ENCODE peak calls at places on chromosomes 7 and 10, in seven cellular contexts. H is IMR-90, F is mesendoderm, U is neuronal stem cell, P is mesenchymal stem cell, J is H1, E is trophoblast cell. N is an unnamed sample.

GRCh38 chr10:78706986-78707500 is 361.7 kb upstream of the ZMIZ1 start:
- DNase-seq in H (no peak), J (no peak), E (no peak), F (no peak), U (no peak), P (no peak), N (no peak)

GRCh38 chr7:143901360-143901709 is 641 bp downstream of the TCAF1 start:
- DNase-seq in J (no peak), H (peak), E (no peak), P (no peak), U (peak), F (no peak), N (no peak)

GRCh38 chr10:15265558-15265957 is 97.1 kb upstream of the NMT2 start:
- DNase-seq in J (no peak), F (peak), P (no peak), U (no peak), E (no peak), H (no peak), N (no peak)

GRCh38 chr10:108862691-108863350 is 1060.5 kb downstream of the XPNPEP1 start:
- DNase-seq in P (peak), U (no peak), F (no peak), J (no peak), E (no peak), H (peak), N (no peak)

GRCh38 chr10:34598972-34599371 is 216.1 kb downstream of the PARD3 start:
- DNase-seq in F (no peak), E (no peak), U (no peak), P (peak), H (peak), J (no peak), N (no peak)

GRCh38 chr7:110283056-110283455 is 807.9 kb upstream of the LRRN3 start:
- DNase-seq in H (no peak), F (peak), E (no peak), U (no peak), P (no peak), J (no peak), N (no peak)

GRCh38 chr7:156094350-156095146 is 282.3 kb upstream of the SHH start:
- DNase-seq in P (no peak), H (no peak), J (no peak), E (no peak), F (peak), U (no peak), N (no peak)

GRCh38 chr7:107643407-107643806 is 17.2 kb upstream of the SLC26A4 start:
- DNase-seq in E (no peak), F (peak), H (peak), P (peak), U (no peak), J (no peak), N (no peak)

GRCh38 chr10:50575477-50576244 is 48.1 kb downstream of the SGMS1 start:
- DNase-seq in F (no peak), J (no peak), E (no peak), U (no peak), P (no peak), H (no peak), N (no peak)

GRCh38 chr7:47327698-47328391 is 254.1 kb downstream of the TNS3 start:
- DNase-seq in U (peak), H (peak), E (peak), J (peak), F (peak), P (peak), N (peak)

GRCh38 chr10:71799785-71800453 is 26.6 kb upstream of the VSIR start:
- DNase-seq in H (no peak), P (no peak), E (no peak), F (no peak), J (no peak), U (no peak), N (no peak)

GRCh38 chr7:30184804-30185487 is 50.2 kb downstream of the MTURN start:
- DNase-seq in E (peak), F (no peak), H (no peak), J (no peak), U (no peak), P (no peak), N (no peak)

GRCh38 chr10:43912469-43912868 is 263.8 kb upstream of the ZNF32 start:
- DNase-seq in U (no peak), J (no peak), P (no peak), E (no peak), H (no peak), F (no peak), N (no peak)

GRCh38 chr7:107090452-107090851 is 45.9 kb downstream of the PRKAR2B start:
- DNase-seq in J (no peak), P (no peak), F (peak), H (no peak), U (no peak), E (no peak), N (no peak)

GRCh38 chr10:72331575-72332422 is 22.9 kb downstream of the DNAJB12 start:
- DNase-seq in U (peak), E (peak), J (peak), F (peak), P (peak), H (peak), N (peak)

GRCh38 chr7:57819491-57819981 is 369.6 kb downstream of the ZNF716 start:
- DNase-seq in U (no peak), H (no peak), F (no peak), J (no peak), P (no peak), E (no peak), N (no peak)

GRCh38 chr7:1630700-1631336 is 39.3 kb upstream of the ELFN1 start:
- DNase-seq in J (no peak), F (no peak), E (no peak), H (no peak), U (no peak), P (no peak), N (no peak)

GRCh38 chr10:124096494-124096893 is 3.1 kb upstream of the CHST15 start:
- DNase-seq in H (no peak), E (no peak), U (no peak), F (no peak), P (no peak), J (no peak), N (no peak)

GRCh38 chr7:47401571-47402570 is 180.0 kb downstream of the TNS3 start:
- DNase-seq in F (no peak), E (no peak), H (no peak), U (no peak), P (no peak), J (no peak), N (no peak)

GRCh38 chr7:125654076-125654475 is 724.5 kb upstream of the POT1 start:
- DNase-seq in J (no peak), P (no peak), H (no peak), U (no peak), E (no peak), F (no peak), N (no peak)

GRCh38 chr10:34305189-34305588 is 509.9 kb downstream of the PARD3 start:
- DNase-seq in H (no peak), F (peak), P (no peak), U (no peak), J (peak), E (peak), N (peak)

GRCh38 chr10:5545778-5546710 is 21.3 kb downstream of the CALML3 start:
- DNase-seq in U (no peak), E (peak), J (no peak), H (peak), P (peak), F (no peak), N (no peak)

GRCh38 chr7:129779602-129780256 is 168.2 kb downstream of the NRF1 start:
- DNase-seq in J (no peak), U (peak), H (no peak), P (no peak), E (peak), F (no peak), N (no peak)

GRCh38 chr10:72087392-72087968 is 871 bp downstream of the SPOCK2 start:
- DNase-seq in J (no peak), P (no peak), H (no peak), F (no peak), E (no peak), U (no peak), N (peak)

GRCh38 chr7:106542550-106543220 is 118.3 kb downstream of the CCDC71L start:
- DNase-seq in P (peak), J (peak), H (peak), F (peak), U (peak), E (peak), N (peak)

GRCh38 chr7:111554086-111554485 is 8.2 kb downstream of the IMMP2L start:
- DNase-seq in U (no peak), E (no peak), F (no peak), J (no peak), H (no peak), P (no peak), N (no peak)

GRCh38 chr10:30039988-30040387 is 19.4 kb downstream of the JCAD start:
- DNase-seq in H (no peak), U (no peak), P (no peak), J (no peak), E (no peak), F (no peak), N (no peak)

GRCh38 chr10:2839081-2839725 is 228.1 kb upstream of the PFKP start:
- DNase-seq in F (peak), P (peak), E (peak), U (peak), J (peak), H (peak), N (peak)

GRCh38 chr7:92052159-92052558 is 82.1 kb downstream of the CYP51A1 start:
- DNase-seq in F (no peak), H (no peak), U (no peak), J (no peak), E (no peak), P (no peak), N (no peak)

GRCh38 chr7:78970440-78970916 is 483.0 kb downstream of the MAGI2 start:
- DNase-seq in H (peak), E (no peak), F (no peak), U (peak), J (no peak), P (no peak), N (no peak)

GRCh38 chr10:88401671-88402347 is 181.3 kb downstream of the RNLS start:
- DNase-seq in E (peak), F (no peak), J (no peak), H (peak), U (no peak), P (peak), N (no peak)

GRCh38 chr7:155489862-155490696 is 32.1 kb downstream of the EN2 start:
- DNase-seq in F (no peak), E (no peak), H (no peak), U (no peak), P (no peak), J (no peak), N (peak)

GRCh38 chr7:30285531-30286284 is 1.3 kb downstream of the ZNRF2 start:
- DNase-seq in U (peak), P (peak), E (peak), J (no peak), F (peak), H (peak), N (peak)

GRCh38 chr10:131902691-131903090 is 1.9 kb downstream of the PPP2R2D start:
- DNase-seq in E (no peak), F (no peak), J (no peak), H (no peak), P (no peak), U (no peak), N (no peak)

GRCh38 chr10:5645375-5645774 is 21.0 kb downstream of the ASB13 start:
- DNase-seq in U (no peak), H (no peak), F (no peak), J (no peak), P (no peak), E (no peak), N (no peak)

GRCh38 chr7:33789871-33790270 is 115.5 kb upstream of the BMPER start:
- DNase-seq in P (peak), F (no peak), U (no peak), J (no peak), H (peak), E (no peak), N (no peak)

GRCh38 chr7:14717711-14718304 is 184.7 kb downstream of the DGKB start:
- DNase-seq in U (no peak), F (peak), E (peak), H (peak), J (no peak), P (peak), N (no peak)

GRCh38 chr10:61855771-61856170 is 45.7 kb upstream of the ARID5B start:
- DNase-seq in F (no peak), U (no peak), P (no peak), H (no peak), E (no peak), J (no peak), N (no peak)

GRCh38 chr10:132675031-132675740 is 110.8 kb downstream of the NKX6-2 start:
- DNase-seq in H (no peak), E (no peak), U (no peak), P (no peak), F (no peak), J (no peak), N (peak)

DNA sequence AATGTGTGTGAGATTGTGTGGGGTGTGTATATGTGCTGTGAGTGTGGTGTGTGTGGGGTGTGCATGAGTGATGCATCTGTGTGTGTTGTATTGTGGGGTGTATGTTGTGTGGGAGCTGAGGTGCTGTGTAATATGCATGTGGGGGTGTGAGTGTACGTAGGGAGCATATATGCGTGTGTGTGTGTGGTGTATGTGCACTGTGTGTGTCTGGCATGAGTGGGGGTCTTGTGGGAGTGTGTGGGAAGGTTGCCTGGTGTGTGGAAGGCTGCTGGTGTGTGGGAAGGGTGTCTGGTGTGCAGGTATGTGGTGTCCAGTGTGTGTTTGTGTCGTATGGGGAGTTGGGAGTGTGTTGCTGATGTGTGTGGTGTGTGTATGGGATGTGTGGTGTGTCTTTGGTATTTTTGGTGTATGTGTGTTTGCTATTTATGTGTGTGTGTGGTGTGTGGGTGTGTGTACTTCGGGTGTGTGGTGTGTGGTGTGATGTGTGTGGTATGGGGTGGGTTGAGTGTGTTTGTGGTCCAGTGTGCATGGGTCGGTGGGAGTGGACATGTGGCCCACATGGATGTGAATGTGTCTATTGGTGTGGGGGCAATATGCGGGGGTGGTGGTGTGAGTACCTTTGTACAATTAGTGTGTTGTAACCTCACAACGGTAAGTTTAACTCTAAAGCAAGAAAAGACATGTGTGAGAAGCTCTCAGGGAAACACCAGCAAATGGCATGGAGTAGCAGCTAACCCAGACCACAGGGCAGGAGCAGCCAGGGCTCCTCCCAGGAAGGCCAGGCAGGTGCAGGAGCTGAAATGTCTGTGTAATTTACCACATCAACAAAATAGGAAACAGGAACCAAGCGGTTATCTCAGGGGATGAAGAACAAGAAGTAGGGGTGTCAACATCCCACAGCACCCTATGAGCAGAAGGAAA is 11.8 kb downstream of the ANTXRL start:
- DNase-seq in P (no peak), F (no peak), E (no peak), U (no peak), H (no peak), J (no peak), N (no peak)
- H3K9ac ChIP-seq in P (no peak), F (no peak), E (no peak), U (peak), H (no peak), J (no peak), N (no peak)

GRCh38 chr7:74013539-74014272 is 14.3 kb upstream of the ELN start:
- DNase-seq in P (no peak), U (no peak), H (no peak), F (no peak), J (no peak), E (no peak), N (no peak)
- H3K4ac ChIP-seq in P (no peak), U (no peak), H (peak), F (no peak), J (no peak), E (no peak), N (no peak)

GRCh38 chr10:69492746-69493462 is 41.6 kb downstream of the TSPAN15 start:
- DNase-seq in F (no peak), U (no peak), H (no peak), P (no peak), E (no peak), J (no peak), N (no peak)

GRCh38 chr10:69496352-69497234 is 45.3 kb downstream of the TSPAN15 start:
- DNase-seq in E (no peak), U (no peak), F (no peak), J (no peak), H (no peak), P (no peak), N (no peak)

GRCh38 chr10:69495666-69496065 is 44.4 kb downstream of the TSPAN15 start:
- DNase-seq in F (no peak), P (no peak), E (no peak), H (no peak), U (no peak), J (no peak), N (no peak)

GRCh38 chr10:69497235-69497561 is 45.9 kb downstream of the TSPAN15 start:
- DNase-seq in F (no peak), H (no peak), J (no peak), P (no peak), U (no peak), E (no peak), N (no peak)

DNA sequence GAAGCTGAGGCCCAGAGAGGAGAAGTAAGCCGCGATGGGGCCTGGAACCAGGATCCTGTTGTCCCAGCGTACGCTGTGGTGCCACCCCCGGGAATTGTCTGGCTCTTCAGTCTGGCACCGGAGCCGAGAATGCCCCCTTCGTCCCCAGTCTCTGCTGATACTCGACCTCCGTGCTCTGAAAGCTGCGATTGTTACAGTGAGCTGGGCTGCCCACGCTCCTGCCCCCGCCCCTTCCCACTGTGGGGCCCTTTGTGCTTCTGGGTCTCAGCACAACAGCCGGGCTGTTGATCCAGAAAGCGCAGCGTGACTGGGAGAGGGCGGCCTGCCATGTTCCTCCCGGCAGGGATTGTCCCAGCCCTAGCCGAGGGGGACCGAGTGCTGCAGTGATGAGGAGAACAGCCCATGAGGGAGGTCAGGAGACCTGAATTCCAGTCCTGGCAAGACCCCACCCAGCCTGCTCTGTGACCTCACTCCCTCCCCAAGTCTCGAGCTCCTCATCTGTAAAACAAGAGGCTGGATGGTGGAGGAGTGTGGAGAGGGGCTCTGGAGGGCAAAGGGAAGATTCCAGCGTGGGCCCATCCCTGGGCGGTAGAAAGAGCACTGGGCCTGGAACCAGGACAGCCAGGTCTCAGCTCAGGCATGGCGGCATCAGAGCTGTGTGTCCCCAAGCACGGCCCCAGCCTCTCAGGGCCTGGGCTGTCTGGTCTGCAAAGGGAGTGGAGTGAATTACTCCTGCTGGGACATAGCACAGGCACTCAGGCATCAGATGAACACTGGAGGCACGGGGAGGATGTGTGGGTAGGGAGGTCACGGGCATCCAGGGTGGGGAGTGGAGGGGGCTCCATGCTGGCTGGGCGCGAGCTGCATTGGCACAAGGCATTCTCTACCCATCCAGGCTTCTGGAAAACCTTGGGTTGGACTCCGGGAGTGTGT is 43.6 kb downstream of the TSPAN15 start:
- DNase-seq in H (no peak), J (no peak), F (no peak), U (no peak), E (no peak), P (no peak), N (no peak)
- H3K9ac ChIP-seq in H (no peak), J (no peak), F (no peak), U (peak), E (no peak), P (no peak), N (no peak)

DNA sequence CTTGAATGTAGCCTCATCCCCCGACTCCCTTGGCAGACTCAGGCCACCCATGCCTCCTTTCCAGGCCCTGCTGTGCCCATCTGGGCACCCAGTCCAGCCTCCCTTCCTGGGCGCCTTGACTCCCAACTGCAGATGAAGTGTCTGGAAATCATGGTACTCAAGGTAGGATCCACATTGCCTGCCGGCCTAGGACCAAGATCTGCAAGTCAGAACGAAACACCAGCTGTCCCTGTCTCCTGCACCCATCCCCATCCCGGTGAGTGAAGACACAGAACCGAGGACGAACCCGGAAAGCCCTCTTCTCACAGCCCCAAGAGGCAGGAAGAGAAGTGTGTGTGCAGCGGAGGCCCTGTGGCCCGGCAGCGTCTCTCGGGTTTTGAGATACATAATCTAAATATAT is 205.1 kb downstream of the EMX2 start:
- DNase-seq in J (no peak), E (no peak), H (no peak), P (no peak), F (no peak), U (no peak), N (no peak)
- H3K4ac ChIP-seq in J (no peak), E (no peak), H (no peak), P (no peak), F (no peak), U (no peak), N (no peak)

DNA sequence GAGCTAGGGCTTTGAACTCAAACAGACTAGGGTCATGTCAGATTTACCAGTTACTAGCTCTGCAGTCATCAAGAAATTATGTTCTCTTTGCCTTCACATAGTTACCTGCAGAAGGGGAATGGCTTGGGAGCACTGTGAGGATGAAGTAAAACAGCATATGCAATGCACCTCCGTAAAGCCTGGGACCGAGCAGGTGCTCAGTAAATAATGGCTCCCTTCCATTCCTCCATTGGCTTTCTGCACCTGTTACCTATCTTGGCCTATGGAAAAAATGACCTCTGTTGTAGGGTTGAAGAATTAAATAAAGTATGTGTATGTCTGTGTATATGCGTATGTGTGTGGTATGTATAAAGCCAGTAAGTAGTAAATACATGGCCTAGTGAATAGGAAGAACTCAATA is 78.8 kb downstream of the PDE1C start:
- DNase-seq in U (no peak), P (no peak), E (no peak), F (no peak), H (no peak), J (no peak), N (no peak)
- H3K9ac ChIP-seq in U (no peak), P (no peak), E (no peak), F (no peak), H (no peak), J (no peak), N (no peak)

N was measured in H9.